ENCODE peak calls at places on chromosomes 13 and 19, in nine cellular contexts. P, S, Q, I, C, F, O, L and W are unnamed samples.

GRCh38 chr19:32921624-32922023 is 50.1 kb downstream of the CEP89 start:
- DNase-seq in P (no peak), S (no peak), Q (no peak), I (no peak), C (no peak), F (no peak), O (no peak), L (no peak), W (no peak)

GRCh38 chr13:41075034-41075433 is 13.7 kb downstream of the WBP4 start:
- DNase-seq in P (peak; percentile 59), S (peak; percentile 41), Q (no peak), I (no peak), C (no peak), F (no peak), O (no peak), L (no peak), W (peak; percentile 46)

GRCh38 chr19:31825134-31826094 is 476.2 kb upstream of the TSHZ3 start:
- DNase-seq in P (no peak), S (no peak), Q (no peak), I (no peak), C (no peak), F (no peak), O (no peak), L (no peak), W (no peak)

GRCh38 chr13:40319699-40320586 is 346.5 kb downstream of the FOXO1 start:
- DNase-seq in P (no peak), S (no peak), Q (no peak), I (no peak), C (no peak), F (no peak), O (no peak), L (no peak), W (no peak)

GRCh38 chr13:95156208-95156607 is 145.0 kb downstream of the ABCC4 start:
- DNase-seq in P (no peak), S (no peak), Q (no peak), I (peak; percentile 34), C (no peak), F (no peak), O (no peak), L (no peak), W (no peak)

GRCh38 chr13:28353679-28354078 is 141.2 kb downstream of the FLT1 start:
- DNase-seq in P (no peak), S (no peak), Q (no peak), I (no peak), C (no peak), F (no peak), O (no peak), L (no peak), W (no peak)

GRCh38 chr13:56457535-56458200 is 683.0 kb upstream of the PRR20A start:
- DNase-seq in P (no peak), S (no peak), Q (no peak), I (no peak), C (no peak), F (no peak), O (no peak), L (no peak), W (no peak)

GRCh38 chr19:46861691-46862503 is 1.1 kb downstream of the ARHGAP35 start:
- DNase-seq in P (peak; percentile 47), S (no peak), Q (no peak), I (peak; percentile 32), C (no peak), F (no peak), O (peak; percentile 20), L (peak; percentile 20), W (peak; percentile 54)

GRCh38 chr19:57302020-57302465 is 18.2 kb upstream of the ZNF543 start:
- DNase-seq in P (peak; percentile 69), S (no peak), Q (no peak), I (no peak), C (no peak), F (no peak), O (no peak), L (no peak), W (no peak)

GRCh38 chr13:57858376-57858775 is 226.8 kb downstream of the PCDH17 start:
- DNase-seq in P (no peak), S (no peak), Q (no peak), I (no peak), C (no peak), F (no peak), O (no peak), L (no peak), W (no peak)

GRCh38 chr19:19997656-19998268 is 41.5 kb downstream of the ZNF682 start:
- DNase-seq in P (peak; percentile 1), S (no peak), Q (no peak), I (no peak), C (no peak), F (no peak), O (peak; percentile 81), L (no peak), W (peak; percentile 16)

GRCh38 chr13:28754698-28755545 is 36.2 kb upstream of the SLC46A3 start:
- DNase-seq in P (peak; percentile 26), S (peak; percentile 31), Q (no peak), I (peak; percentile 1), C (no peak), F (no peak), O (peak; percentile 60), L (no peak), W (no peak)

GRCh38 chr19:16078311-16078758 is 2.0 kb downstream of the TPM4 start:
- DNase-seq in P (no peak), S (no peak), Q (no peak), I (no peak), C (no peak), F (peak; percentile 72), O (no peak), L (no peak), W (peak; percentile 61)

GRCh38 chr19:33282036-33282686 is 20.2 kb downstream of the CEBPA start:
- DNase-seq in P (no peak), S (no peak), Q (no peak), I (no peak), C (no peak), F (no peak), O (no peak), L (no peak), W (no peak)

GRCh38 chr19:18503971-18504885 is 17.6 kb downstream of the ELL start:
- DNase-seq in P (no peak), S (no peak), Q (no peak), I (peak; percentile 68), C (peak; percentile 74), F (no peak), O (no peak), L (no peak), W (no peak)